ENCODE peak calls at places on chromosomes 12 and 14, in eight cellular contexts. F is GM19239, X is NCI-H524 treated with DMSO at 0.1 percent for 48 hours, D is EL, L is Caki2, A is T-cell, Y is NCI-H1436 treated with DMSO at 0.1 percent for 48 hours, Q is glutamatergic neuron. G is an unnamed sample.

GRCh38 chr12:121765573-121765972 is 27.9 kb downstream of the RHOF start:
- DNase-seq in F (no peak), X (peak), D (peak), L (peak), A (no peak), Y (no peak), Q (peak), G (peak)

GRCh38 chr12:31846405-31846804 is 112.8 kb upstream of the RESF1 start:
- DNase-seq in F (no peak), X (no peak), D (no peak), L (no peak), A (no peak), Y (no peak), Q (no peak), G (no peak)

GRCh38 chr14:91047174-91047753 is 13.2 kb downstream of the RPS6KA5 start:
- DNase-seq in F (no peak), X (peak), D (no peak), L (no peak), A (no peak), Y (no peak), Q (no peak), G (no peak)

GRCh38 chr12:68451261-68452091 is 119.3 kb upstream of the MDM1 start:
- DNase-seq in F (peak), X (no peak), D (peak), L (no peak), A (no peak), Y (peak), Q (no peak), G (no peak)

GRCh38 chr12:59344224-59344623 is 251.6 kb upstream of the SLC16A7 start:
- DNase-seq in F (no peak), X (no peak), D (no peak), L (no peak), A (no peak), Y (no peak), Q (no peak), G (no peak)

GRCh38 chr14:45526715-45527549 is 273.9 kb upstream of the MIS18BP1 start:
- DNase-seq in F (peak), X (peak), D (peak), L (peak), A (no peak), Y (peak), Q (peak), G (peak)

GRCh38 chr14:93036652-93037341 is 78.9 kb downstream of the ITPK1 start:
- DNase-seq in F (no peak), X (no peak), D (peak), L (no peak), A (no peak), Y (no peak), Q (no peak), G (peak)

GRCh38 chr12:52004042-52004648 is 2.6 kb upstream of the TAMALIN start:
- DNase-seq in F (no peak), X (peak), D (peak), L (peak), A (no peak), Y (no peak), Q (no peak), G (peak)

GRCh38 chr12:118611295-118611694 is 234.9 kb downstream of the SUDS3 start:
- DNase-seq in F (no peak), X (no peak), D (no peak), L (no peak), A (no peak), Y (no peak), Q (peak), G (peak)